ENCODE peak calls at places on chromosomes 4 and X, in nine cellular contexts. J, U, C, G, E, P, Y, S and D are unnamed samples.
A peak's percentile ranks its signal among the peaks of the same experiment; 100 is the strongest.

GRCh38 chr4:36338973-36339372 is 57.6 kb downstream of the DTHD1 start:
- DNase-seq in G (no peak), S (no peak), U (no peak), C (no peak), E (no peak), P (no peak), J (no peak), Y (no peak), D (no peak)

GRCh38 chrX:56783450-56783831 is 54.4 kb downstream of the NBDY start:
- DNase-seq in U (no peak), Y (no peak), P (no peak), C (peak; percentile 81), S (no peak), J (no peak), E (peak; percentile 34), G (peak; percentile 81), D (no peak)

GRCh38 chr4:2424581-2424980 is 5.8 kb downstream of the CFAP99 start:
- DNase-seq in P (no peak), U (no peak), C (no peak), Y (peak; percentile 41), J (no peak), E (no peak), S (no peak), G (no peak), D (no peak)

GRCh38 chr4:74123065-74123728 is 24.2 kb upstream of the CXCL2 start:
- DNase-seq in P (no peak), J (no peak), S (no peak), Y (no peak), U (no peak), G (no peak), C (no peak), E (no peak), D (no peak)

GRCh38 chrX:28756647-28757046 is 169.4 kb downstream of the IL1RAPL1 start:
- DNase-seq in E (no peak), G (no peak), P (no peak), C (no peak), U (no peak), J (no peak), S (no peak), Y (no peak), D (no peak)

GRCh38 chr4:37447886-37448285 is 203.3 kb downstream of the NWD2 start:
- DNase-seq in J (no peak), P (no peak), S (no peak), U (no peak), C (no peak), Y (peak; percentile 30), G (no peak), E (no peak), D (no peak)

GRCh38 chr4:140884431-140885058 is 128.4 kb upstream of the TBC1D9 start:
- DNase-seq in G (no peak), U (peak; percentile 82), Y (peak; percentile 59), C (no peak), E (peak; percentile 63), S (peak; percentile 49), P (no peak), J (no peak), D (no peak)

GRCh38 chr4:123298798-123299197 is 97.8 kb upstream of the SPRY1 start:
- DNase-seq in J (no peak), S (no peak), C (no peak), G (no peak), P (no peak), E (no peak), U (no peak), Y (no peak), D (no peak)

GRCh38 chr4:6066191-6066590 is 48.0 kb upstream of the C4orf50 start:
- DNase-seq in U (no peak), Y (no peak), P (no peak), C (no peak), E (no peak), G (no peak), S (no peak), J (no peak), D (no peak)

GRCh38 chr4:67019670-67020069 is 525.6 kb downstream of the CENPC start:
- DNase-seq in P (no peak), U (no peak), E (no peak), J (no peak), S (no peak), C (no peak), G (no peak), Y (no peak), D (no peak)